ENCODE peak calls at places on chromosomes 13 and 19, in nine cellular contexts. O is neural progenitor cell; U is fibroblast of mammary gland; H is type B pancreatic cell; E is fibroblast of lung; C is astrocyte of the cerebellum; Y is MCF 10A; R is nephron progenitor cell; I is CD8-positive, alpha-beta T cell. N is an unnamed sample.

GRCh38 chr13:32650705-32651311 is 64.6 kb downstream of the PDS5B start:
- DNase-seq in H (no peak), U (peak), O (peak), I (peak), R (peak), E (peak), C (peak), Y (peak), N (peak)

GRCh38 chr13:99983401-99984133 is 2.0 kb downstream of the ZIC2 start:
- DNase-seq in E (no peak), C (no peak), I (no peak), O (peak), R (no peak), Y (no peak), H (no peak), U (no peak), N (no peak)

GRCh38 chr13:62360609-62361008 is 945.0 kb upstream of the PCDH20 start:
- DNase-seq in Y (no peak), I (no peak), U (no peak), O (no peak), H (no peak), C (no peak), E (no peak), R (no peak), N (no peak)

GRCh38 chr13:48112896-48113525 is 18.1 kb upstream of the MED4 start:
- DNase-seq in I (no peak), H (no peak), C (no peak), U (no peak), Y (no peak), E (no peak), O (no peak), R (no peak), N (no peak)

GRCh38 chr19:11964858-11965645 is at the start of gene ZNF763:
- DNase-seq in C (no peak), O (peak), R (peak), U (peak), H (peak), I (peak), E (peak), Y (no peak), N (no peak)

GRCh38 chr19:38046254-38047047 is 139.4 kb downstream of the SIPA1L3 start:
- DNase-seq in Y (no peak), I (no peak), H (no peak), R (no peak), E (no peak), O (no peak), U (no peak), C (no peak), N (no peak)

GRCh38 chr19:30330266-30330665 is 41.9 kb upstream of the ZNF536 start:
- DNase-seq in E (no peak), C (no peak), Y (no peak), O (no peak), R (no peak), U (no peak), I (no peak), H (peak), N (no peak)

GRCh38 chr19:36489920-36490415 is 607 bp upstream of the ZNF566 start:
- DNase-seq in R (peak), O (peak), I (peak), Y (no peak), C (peak), U (peak), H (no peak), E (peak), N (peak)

GRCh38 chr13:75687145-75687763 is 51.1 kb downstream of the LMO7 start:
- DNase-seq in U (peak), Y (peak), R (no peak), C (peak), E (peak), H (no peak), I (no peak), O (peak), N (peak)

GRCh38 chr13:75679459-75679858 is 43.3 kb downstream of the LMO7 start:
- DNase-seq in I (no peak), U (no peak), Y (no peak), C (no peak), H (no peak), O (no peak), R (no peak), E (no peak), N (no peak)

GRCh38 chr13:75689686-75690085 is 53.6 kb downstream of the LMO7 start:
- DNase-seq in H (no peak), O (no peak), U (peak), C (no peak), I (no peak), Y (no peak), E (no peak), R (no peak), N (no peak)

GRCh38 chr13:75691183-75691582 is 55.1 kb downstream of the LMO7 start:
- DNase-seq in R (no peak), U (peak), C (no peak), Y (no peak), O (no peak), I (no peak), H (no peak), E (no peak), N (no peak)

GRCh38 chr13:75685239-75685697 is 49.1 kb downstream of the LMO7 start:
- DNase-seq in R (no peak), E (peak), O (peak), Y (peak), I (no peak), C (peak), H (no peak), U (peak), N (peak)
- TF ChIP-seq CTCF in R (no peak), E (peak), O (peak), Y (no peak), I (no peak), C (peak), H (no peak), U (peak), N (peak)

GRCh38 chr19:50898018-50898417 is 13.2 kb downstream of the KLK4 start:
- DNase-seq in C (no peak), H (no peak), E (no peak), Y (no peak), O (no peak), I (no peak), R (no peak), U (no peak), N (no peak)

GRCh38 chr19:50897191-50897607 is 14.0 kb downstream of the KLK4 start:
- DNase-seq in U (no peak), C (no peak), O (no peak), E (no peak), Y (no peak), R (no peak), H (no peak), I (no peak), N (no peak)

GRCh38 chr19:50899549-50899948 is 11.6 kb downstream of the KLK4 start:
- DNase-seq in U (no peak), R (no peak), E (no peak), I (no peak), Y (no peak), O (no peak), C (no peak), H (no peak), N (no peak)

GRCh38 chr19:50896591-50897190 is 14.5 kb downstream of the KLK4 start:
- DNase-seq in I (no peak), E (peak), U (peak), Y (peak), R (no peak), H (no peak), O (no peak), C (no peak), N (peak)

DNA sequence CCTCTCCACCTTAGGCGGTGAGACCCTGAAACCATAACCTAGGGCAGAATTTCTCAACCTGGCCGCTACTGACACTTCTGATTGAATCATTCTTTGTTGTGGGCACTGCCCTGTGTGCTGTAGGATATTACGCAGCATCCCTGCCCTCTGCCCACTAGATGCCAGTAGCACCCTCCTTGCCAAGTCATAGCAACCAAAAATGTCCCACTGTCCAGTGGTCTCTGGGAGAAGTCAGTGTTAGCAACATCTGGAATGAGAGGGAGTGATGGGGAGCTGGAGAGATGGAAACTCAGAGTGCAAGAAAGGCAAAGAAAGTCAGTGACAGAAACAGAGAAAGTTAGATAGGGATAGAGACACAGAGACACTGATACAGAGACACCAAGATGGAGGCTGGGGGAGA is 13.6 kb downstream of the KLK4 start:
- DNase-seq in O (no peak), I (no peak), C (no peak), Y (no peak), H (no peak), U (no peak), R (no peak), E (no peak), N (no peak)
- TF ChIP-seq CTCF in O (no peak), I (no peak), C (no peak), Y (no peak), H (no peak), U (no peak), R (no peak), E (no peak), N (no peak)

DNA sequence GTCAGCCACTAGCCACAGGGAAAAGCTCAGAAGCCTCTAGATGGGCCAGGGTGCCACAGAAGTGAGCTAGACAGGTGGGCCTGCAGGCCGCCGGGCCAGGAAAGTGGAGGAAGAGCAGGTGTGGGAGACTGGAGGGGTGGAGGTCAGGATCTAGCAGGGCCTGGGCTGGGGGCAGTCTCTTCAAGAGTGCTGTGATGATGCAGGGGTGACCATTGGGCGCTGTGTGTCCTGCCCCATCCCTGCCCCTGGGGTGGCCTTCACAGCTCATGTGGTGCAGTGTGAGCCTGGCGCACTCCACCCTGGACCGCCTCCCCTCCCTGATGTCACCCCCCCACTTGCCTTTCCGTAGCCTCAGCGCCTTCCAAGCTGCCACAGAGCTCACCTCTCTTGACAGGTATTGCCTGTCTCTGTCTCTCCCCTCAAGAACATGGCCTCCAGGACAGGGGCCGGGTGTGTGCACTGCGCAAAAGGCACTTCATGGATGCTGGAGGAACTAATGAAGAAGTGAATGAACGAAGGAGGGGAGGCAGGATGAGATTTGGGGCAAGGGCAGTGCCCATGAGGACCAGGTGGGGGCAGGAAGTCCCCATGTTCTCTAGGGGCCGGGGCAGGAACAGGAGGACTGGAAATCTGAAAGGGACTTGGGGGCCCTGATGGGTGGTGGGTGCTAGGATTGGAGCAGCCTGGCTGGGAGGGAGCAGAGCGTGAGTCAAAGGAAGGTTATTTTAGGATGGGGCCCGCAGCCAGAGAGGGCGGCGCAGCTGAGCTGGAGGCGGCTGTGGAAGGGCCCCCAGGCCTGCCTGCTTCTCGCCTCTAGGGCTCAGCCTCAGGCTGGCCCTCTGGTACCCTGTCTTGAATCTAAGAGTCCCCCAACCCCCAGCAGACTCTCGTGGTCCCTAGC is 6.6 kb downstream of the SSBP4 start:
- DNase-seq in I (peak), C (no peak), R (no peak), O (no peak), U (peak), E (peak), Y (no peak), H (no peak), N (no peak)
- TF ChIP-seq CTCF in I (no peak), C (peak), R (no peak), O (no peak), U (peak), E (no peak), Y (no peak), H (no peak), N (no peak)

GRCh38 chr19:48158210-48158790 is 11.8 kb downstream of the LIG1 start:
- DNase-seq in H (no peak), E (no peak), R (no peak), I (no peak), U (no peak), C (no peak), Y (no peak), O (no peak), N (no peak)
- TF ChIP-seq CTCF in H (no peak), E (no peak), R (no peak), I (no peak), U (no peak), C (no peak), Y (no peak), O (no peak), N (no peak)

DNA sequence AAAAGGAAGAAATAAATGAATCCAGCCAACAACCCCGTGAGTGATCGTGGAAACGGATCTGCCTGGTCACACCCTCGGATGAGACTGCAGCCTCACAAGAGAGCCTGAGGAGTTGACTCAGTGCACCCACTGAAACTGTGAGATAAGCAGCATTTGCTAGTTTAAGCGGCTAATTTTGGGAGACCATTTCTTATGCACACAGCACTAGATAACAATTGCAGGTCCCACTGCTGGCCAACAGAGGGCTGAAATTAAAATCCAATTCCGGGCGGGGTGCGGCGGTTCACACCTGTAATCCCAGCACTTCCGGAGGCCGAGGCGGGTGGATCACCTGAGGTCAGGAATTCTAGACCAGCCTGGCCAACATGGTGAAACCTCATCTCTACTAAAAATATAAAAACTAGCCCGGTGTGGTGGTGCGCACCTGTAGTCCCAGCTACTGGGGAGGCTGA is 3.6 kb downstream of the UQCR11 start:
- DNase-seq in I (no peak), H (no peak), C (no peak), E (no peak), U (no peak), R (no peak), Y (no peak), O (no peak), N (no peak)
- TF ChIP-seq CTCF in I (no peak), H (peak), C (peak), E (peak), U (peak), R (peak), Y (peak), O (peak), N (no peak)

DNA sequence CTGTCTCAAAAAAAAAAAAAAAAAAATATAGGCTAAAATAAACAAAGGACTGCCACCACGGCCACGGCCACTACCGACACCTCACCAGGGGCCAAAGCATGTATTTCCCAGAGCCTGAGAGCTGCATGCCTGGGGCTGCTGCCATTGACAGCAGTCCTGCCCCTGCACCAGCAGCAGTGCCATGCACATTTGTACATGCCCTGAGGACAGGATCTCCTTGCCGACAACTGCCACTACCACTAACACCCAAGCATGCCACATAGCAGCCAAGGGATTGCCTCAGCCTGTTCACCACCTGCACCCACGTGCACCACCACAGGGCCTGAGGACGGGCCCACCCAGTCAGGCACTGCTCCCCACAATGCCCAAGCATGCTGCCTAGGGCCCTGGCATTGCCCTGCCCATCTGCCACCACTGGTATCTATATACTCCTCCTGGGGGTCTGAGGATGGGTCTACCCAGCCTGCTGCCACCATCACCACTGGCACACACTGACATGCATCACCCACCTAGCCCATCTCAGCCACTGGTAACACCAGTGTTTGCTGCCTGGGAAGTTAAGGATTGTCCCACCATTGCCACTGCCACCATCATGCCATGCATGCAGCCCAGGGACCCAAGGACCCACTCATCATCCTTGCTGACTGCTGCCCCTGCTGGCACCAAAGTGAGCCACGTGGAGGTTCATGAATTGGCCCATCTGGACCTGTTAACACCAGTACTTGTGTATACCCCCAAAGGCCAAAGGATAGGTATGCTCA is 10.6 kb upstream of the NUP62 start:
- DNase-seq in I (no peak), C (no peak), Y (no peak), R (no peak), E (no peak), O (no peak), U (no peak), H (no peak), N (no peak)
- TF ChIP-seq CTCF in I (no peak), C (no peak), Y (no peak), R (no peak), E (peak), O (peak), U (no peak), H (peak), N (no peak)

GRCh38 chr19:9913237-9914000 is 22.9 kb downstream of the OLFM2 start:
- DNase-seq in H (no peak), O (peak), I (no peak), C (no peak), Y (no peak), R (peak), E (no peak), U (no peak), N (no peak)

GRCh38 chr19:9914315-9915207 is 21.8 kb downstream of the OLFM2 start:
- DNase-seq in C (no peak), Y (peak), U (peak), E (peak), O (peak), R (peak), I (peak), H (peak), N (peak)

GRCh38 chr19:9914001-9914314 is 22.4 kb downstream of the OLFM2 start:
- DNase-seq in C (no peak), H (no peak), Y (no peak), I (no peak), U (no peak), R (no peak), O (peak), E (no peak), N (no peak)

GRCh38 chr19:9916719-9917118 is 19.6 kb downstream of the OLFM2 start:
- DNase-seq in U (no peak), H (no peak), E (no peak), I (no peak), Y (no peak), R (no peak), O (no peak), C (no peak), N (no peak)

GRCh38 chr19:9917322-9917721 is 19.0 kb downstream of the OLFM2 start:
- DNase-seq in E (peak), U (peak), R (peak), Y (peak), O (peak), H (no peak), I (no peak), C (no peak), N (no peak)
- TF ChIP-seq CTCF in E (no peak), U (no peak), R (no peak), Y (no peak), O (no peak), H (no peak), I (no peak), C (no peak), N (no peak)

DNA sequence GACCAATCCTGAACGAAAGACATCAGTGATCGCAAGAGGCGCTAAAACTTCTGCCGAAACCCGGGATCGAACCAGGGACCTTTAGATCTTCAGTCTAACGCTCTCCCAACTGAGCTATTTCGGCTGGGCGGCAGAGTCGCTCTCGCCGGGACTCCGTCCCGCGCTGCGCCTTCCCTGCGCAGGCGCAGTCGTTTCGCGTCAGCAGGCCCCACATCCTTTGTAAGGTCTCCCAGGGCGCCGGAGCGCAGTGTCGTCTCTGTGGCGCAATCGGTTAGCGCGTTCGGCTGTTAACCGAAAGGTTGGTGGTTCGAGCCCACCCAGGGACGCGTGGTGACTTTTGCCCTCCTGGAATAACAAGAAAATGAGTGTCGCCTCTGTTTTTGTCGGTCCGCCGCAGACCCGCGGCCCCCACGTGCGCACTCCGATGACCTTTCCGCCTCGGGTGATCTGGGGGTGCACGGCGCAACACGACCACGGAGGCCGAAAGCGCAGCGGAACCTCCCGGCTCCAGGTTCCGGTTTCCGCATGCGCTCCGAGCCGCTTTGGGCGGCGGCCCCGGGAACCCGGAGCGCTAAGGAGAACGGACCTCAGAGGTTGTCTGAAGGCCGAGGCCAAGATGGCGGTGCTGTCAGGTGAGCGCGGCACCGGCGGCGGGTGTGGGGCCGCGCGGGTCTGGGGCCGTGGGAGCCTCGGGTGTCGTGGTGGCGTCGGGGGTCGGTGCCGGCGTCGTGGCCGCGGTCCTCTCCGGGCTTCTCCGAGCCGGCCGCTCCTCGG is at the start of gene NDUFS7:
- DNase-seq in E (peak), C (peak), H (peak), R (peak), O (peak), I (peak), Y (peak), U (peak), N (peak)
- TF ChIP-seq CTCF in E (no peak), C (no peak), H (peak), R (no peak), O (peak), I (no peak), Y (no peak), U (peak), N (no peak)

N was measured in HFF-Myc.